ENCODE peak calls at places on chromosomes 16 and 17, in ten cellular contexts. One of them, this sample, is unnamed.

GRCh38 chr16:55437627-55438026 is 41.4 kb upstream of the MMP2 start:
- DNase-seq in ELR: peak
- DNase-seq in activated T-cell treated with anti-CD3 and anti-CD28 coated beads, Interleukin-2, amount 50 U/mL, for 48 hours: no peak
- DNase-seq in ACHN: no peak
- DNase-seq in stimulated activated CD4-positive, alpha-beta T cell treated with anti-CD3 and anti-CD28 coated beads, TNF-alpha, amount 100 ng/mL, for 1 hour: no peak
- DNase-seq in mesendoderm: no peak
- DNase-seq in astrocyte of the spinal cord: no peak
- DNase-seq in EL: peak
- DNase-seq in activated CD4-positive, alpha-beta T cell treated with anti-CD3 and anti-CD28 coated beads, Interleukin-2, amount 10 ng/mL, durations not matched to agents 7 days and 5 days: no peak
- DNase-seq in neural crest cell: no peak
- DNase-seq in this sample: peak

GRCh38 chr17:50169121-50169764 is 3.4 kb downstream of the SGCA start:
- DNase-seq in ELR: peak
- DNase-seq in activated T-cell treated with anti-CD3 and anti-CD28 coated beads, Interleukin-2, amount 50 U/mL, for 48 hours: peak
- DNase-seq in ACHN: peak
- DNase-seq in stimulated activated CD4-positive, alpha-beta T cell treated with anti-CD3 and anti-CD28 coated beads, TNF-alpha, amount 100 ng/mL, for 1 hour: no peak
- DNase-seq in mesendoderm: peak
- DNase-seq in astrocyte of the spinal cord: peak
- DNase-seq in EL: peak
- DNase-seq in activated CD4-positive, alpha-beta T cell treated with anti-CD3 and anti-CD28 coated beads, Interleukin-2, amount 10 ng/mL, durations not matched to agents 7 days and 5 days: peak
- DNase-seq in neural crest cell: peak
- DNase-seq in this sample: peak

GRCh38 chr16:75237398-75238131 is 13.9 kb downstream of the BCAR1 start:
- DNase-seq in ELR: no peak
- DNase-seq in activated T-cell treated with anti-CD3 and anti-CD28 coated beads, Interleukin-2, amount 50 U/mL, for 48 hours: no peak
- DNase-seq in ACHN: no peak
- DNase-seq in stimulated activated CD4-positive, alpha-beta T cell treated with anti-CD3 and anti-CD28 coated beads, TNF-alpha, amount 100 ng/mL, for 1 hour: no peak
- DNase-seq in mesendoderm: no peak
- DNase-seq in astrocyte of the spinal cord: no peak
- DNase-seq in EL: no peak
- DNase-seq in activated CD4-positive, alpha-beta T cell treated with anti-CD3 and anti-CD28 coated beads, Interleukin-2, amount 10 ng/mL, durations not matched to agents 7 days and 5 days: no peak
- DNase-seq in neural crest cell: no peak
- DNase-seq in this sample: peak

GRCh38 chr17:44920565-44920940 is 5.3 kb upstream of the GFAP start:
- DNase-seq in ELR: no peak
- DNase-seq in activated T-cell treated with anti-CD3 and anti-CD28 coated beads, Interleukin-2, amount 50 U/mL, for 48 hours: no peak
- DNase-seq in ACHN: no peak
- DNase-seq in stimulated activated CD4-positive, alpha-beta T cell treated with anti-CD3 and anti-CD28 coated beads, TNF-alpha, amount 100 ng/mL, for 1 hour: no peak
- DNase-seq in mesendoderm: no peak
- DNase-seq in astrocyte of the spinal cord: no peak
- DNase-seq in EL: no peak
- DNase-seq in activated CD4-positive, alpha-beta T cell treated with anti-CD3 and anti-CD28 coated beads, Interleukin-2, amount 10 ng/mL, durations not matched to agents 7 days and 5 days: no peak
- DNase-seq in neural crest cell: no peak
- DNase-seq in this sample: no peak

GRCh38 chr16:85567101-85567866 is 45.8 kb upstream of the GSE1 start:
- DNase-seq in ELR: no peak
- DNase-seq in activated T-cell treated with anti-CD3 and anti-CD28 coated beads, Interleukin-2, amount 50 U/mL, for 48 hours: no peak
- DNase-seq in ACHN: no peak
- DNase-seq in stimulated activated CD4-positive, alpha-beta T cell treated with anti-CD3 and anti-CD28 coated beads, TNF-alpha, amount 100 ng/mL, for 1 hour: no peak
- DNase-seq in mesendoderm: peak
- DNase-seq in astrocyte of the spinal cord: no peak
- DNase-seq in EL: no peak
- DNase-seq in activated CD4-positive, alpha-beta T cell treated with anti-CD3 and anti-CD28 coated beads, Interleukin-2, amount 10 ng/mL, durations not matched to agents 7 days and 5 days: no peak
- DNase-seq in neural crest cell: no peak
- DNase-seq in this sample: no peak

GRCh38 chr17:59387351-59388069 is 56.1 kb downstream of the YPEL2 start:
- DNase-seq in ELR: no peak
- DNase-seq in activated T-cell treated with anti-CD3 and anti-CD28 coated beads, Interleukin-2, amount 50 U/mL, for 48 hours: no peak
- DNase-seq in ACHN: no peak
- DNase-seq in stimulated activated CD4-positive, alpha-beta T cell treated with anti-CD3 and anti-CD28 coated beads, TNF-alpha, amount 100 ng/mL, for 1 hour: no peak
- DNase-seq in mesendoderm: no peak
- DNase-seq in astrocyte of the spinal cord: no peak
- DNase-seq in EL: no peak
- DNase-seq in activated CD4-positive, alpha-beta T cell treated with anti-CD3 and anti-CD28 coated beads, Interleukin-2, amount 10 ng/mL, durations not matched to agents 7 days and 5 days: no peak
- DNase-seq in neural crest cell: no peak
- DNase-seq in this sample: no peak

GRCh38 chr16:68332411-68333121 is 21.7 kb downstream of the PRMT7 start:
- DNase-seq in ELR: no peak
- DNase-seq in activated T-cell treated with anti-CD3 and anti-CD28 coated beads, Interleukin-2, amount 50 U/mL, for 48 hours: no peak
- DNase-seq in ACHN: no peak
- DNase-seq in stimulated activated CD4-positive, alpha-beta T cell treated with anti-CD3 and anti-CD28 coated beads, TNF-alpha, amount 100 ng/mL, for 1 hour: no peak
- DNase-seq in mesendoderm: peak
- DNase-seq in astrocyte of the spinal cord: peak
- DNase-seq in EL: peak
- DNase-seq in activated CD4-positive, alpha-beta T cell treated with anti-CD3 and anti-CD28 coated beads, Interleukin-2, amount 10 ng/mL, durations not matched to agents 7 days and 5 days: peak
- DNase-seq in neural crest cell: no peak
- DNase-seq in this sample: peak

GRCh38 chr17:4934173-4934979 is 2.3 kb downstream of the GP1BA start:
- DNase-seq in ELR: peak
- DNase-seq in activated T-cell treated with anti-CD3 and anti-CD28 coated beads, Interleukin-2, amount 50 U/mL, for 48 hours: peak
- DNase-seq in ACHN: peak
- DNase-seq in stimulated activated CD4-positive, alpha-beta T cell treated with anti-CD3 and anti-CD28 coated beads, TNF-alpha, amount 100 ng/mL, for 1 hour: no peak
- DNase-seq in mesendoderm: peak
- DNase-seq in astrocyte of the spinal cord: peak
- DNase-seq in EL: peak
- DNase-seq in activated CD4-positive, alpha-beta T cell treated with anti-CD3 and anti-CD28 coated beads, Interleukin-2, amount 10 ng/mL, durations not matched to agents 7 days and 5 days: no peak
- DNase-seq in neural crest cell: no peak
- DNase-seq in this sample: peak

GRCh38 chr17:46124695-46125592 is 68.3 kb downstream of the KANSL1 start:
- DNase-seq in ELR: no peak
- DNase-seq in activated T-cell treated with anti-CD3 and anti-CD28 coated beads, Interleukin-2, amount 50 U/mL, for 48 hours: no peak
- DNase-seq in ACHN: no peak
- DNase-seq in stimulated activated CD4-positive, alpha-beta T cell treated with anti-CD3 and anti-CD28 coated beads, TNF-alpha, amount 100 ng/mL, for 1 hour: no peak
- DNase-seq in mesendoderm: no peak
- DNase-seq in astrocyte of the spinal cord: no peak
- DNase-seq in EL: no peak
- DNase-seq in activated CD4-positive, alpha-beta T cell treated with anti-CD3 and anti-CD28 coated beads, Interleukin-2, amount 10 ng/mL, durations not matched to agents 7 days and 5 days: no peak
- DNase-seq in neural crest cell: no peak
- DNase-seq in this sample: no peak

GRCh38 chr17:944266-944665 is 35.3 kb downstream of the NXN start:
- DNase-seq in ELR: no peak
- DNase-seq in activated T-cell treated with anti-CD3 and anti-CD28 coated beads, Interleukin-2, amount 50 U/mL, for 48 hours: no peak
- DNase-seq in ACHN: no peak
- DNase-seq in stimulated activated CD4-positive, alpha-beta T cell treated with anti-CD3 and anti-CD28 coated beads, TNF-alpha, amount 100 ng/mL, for 1 hour: no peak
- DNase-seq in mesendoderm: no peak
- DNase-seq in astrocyte of the spinal cord: no peak
- DNase-seq in EL: no peak
- DNase-seq in activated CD4-positive, alpha-beta T cell treated with anti-CD3 and anti-CD28 coated beads, Interleukin-2, amount 10 ng/mL, durations not matched to agents 7 days and 5 days: no peak
- DNase-seq in neural crest cell: no peak
- DNase-seq in this sample: no peak

GRCh38 chr16:75074920-75075687 is 41.5 kb downstream of the LDHD start:
- DNase-seq in ELR: no peak
- DNase-seq in activated T-cell treated with anti-CD3 and anti-CD28 coated beads, Interleukin-2, amount 50 U/mL, for 48 hours: peak
- DNase-seq in ACHN: no peak
- DNase-seq in stimulated activated CD4-positive, alpha-beta T cell treated with anti-CD3 and anti-CD28 coated beads, TNF-alpha, amount 100 ng/mL, for 1 hour: no peak
- DNase-seq in mesendoderm: no peak
- DNase-seq in astrocyte of the spinal cord: no peak
- DNase-seq in EL: no peak
- DNase-seq in activated CD4-positive, alpha-beta T cell treated with anti-CD3 and anti-CD28 coated beads, Interleukin-2, amount 10 ng/mL, durations not matched to agents 7 days and 5 days: peak
- DNase-seq in neural crest cell: no peak
- DNase-seq in this sample: no peak

GRCh38 chr16:21023509-21024202 is 123.1 kb downstream of the LYRM1 start:
- DNase-seq in ELR: no peak
- DNase-seq in activated T-cell treated with anti-CD3 and anti-CD28 coated beads, Interleukin-2, amount 50 U/mL, for 48 hours: no peak
- DNase-seq in ACHN: no peak
- DNase-seq in stimulated activated CD4-positive, alpha-beta T cell treated with anti-CD3 and anti-CD28 coated beads, TNF-alpha, amount 100 ng/mL, for 1 hour: no peak
- DNase-seq in mesendoderm: peak
- DNase-seq in astrocyte of the spinal cord: no peak
- DNase-seq in EL: no peak
- DNase-seq in activated CD4-positive, alpha-beta T cell treated with anti-CD3 and anti-CD28 coated beads, Interleukin-2, amount 10 ng/mL, durations not matched to agents 7 days and 5 days: peak
- DNase-seq in neural crest cell: no peak
- DNase-seq in this sample: no peak

GRCh38 chr17:44220211-44221071 is 966 bp upstream of the UBTF start:
- DNase-seq in ELR: peak
- DNase-seq in activated T-cell treated with anti-CD3 and anti-CD28 coated beads, Interleukin-2, amount 50 U/mL, for 48 hours: peak
- DNase-seq in ACHN: peak
- DNase-seq in stimulated activated CD4-positive, alpha-beta T cell treated with anti-CD3 and anti-CD28 coated beads, TNF-alpha, amount 100 ng/mL, for 1 hour: peak
- DNase-seq in mesendoderm: peak
- DNase-seq in astrocyte of the spinal cord: peak
- DNase-seq in EL: peak
- DNase-seq in activated CD4-positive, alpha-beta T cell treated with anti-CD3 and anti-CD28 coated beads, Interleukin-2, amount 10 ng/mL, durations not matched to agents 7 days and 5 days: peak
- DNase-seq in neural crest cell: peak
- DNase-seq in this sample: peak

GRCh38 chr17:32755045-32755805 is 121.7 kb downstream of the MYO1D start:
- DNase-seq in ELR: peak
- DNase-seq in activated T-cell treated with anti-CD3 and anti-CD28 coated beads, Interleukin-2, amount 50 U/mL, for 48 hours: no peak
- DNase-seq in ACHN: peak
- DNase-seq in stimulated activated CD4-positive, alpha-beta T cell treated with anti-CD3 and anti-CD28 coated beads, TNF-alpha, amount 100 ng/mL, for 1 hour: no peak
- DNase-seq in mesendoderm: peak
- DNase-seq in astrocyte of the spinal cord: peak
- DNase-seq in EL: peak
- DNase-seq in activated CD4-positive, alpha-beta T cell treated with anti-CD3 and anti-CD28 coated beads, Interleukin-2, amount 10 ng/mL, durations not matched to agents 7 days and 5 days: peak
- DNase-seq in neural crest cell: no peak
- DNase-seq in this sample: peak

GRCh38 chr17:80861892-80862291 is 129.7 kb upstream of the CHMP6 start:
- DNase-seq in ELR: peak
- DNase-seq in activated T-cell treated with anti-CD3 and anti-CD28 coated beads, Interleukin-2, amount 50 U/mL, for 48 hours: peak
- DNase-seq in ACHN: no peak
- DNase-seq in stimulated activated CD4-positive, alpha-beta T cell treated with anti-CD3 and anti-CD28 coated beads, TNF-alpha, amount 100 ng/mL, for 1 hour: peak
- DNase-seq in mesendoderm: peak
- DNase-seq in astrocyte of the spinal cord: peak
- DNase-seq in EL: peak
- DNase-seq in activated CD4-positive, alpha-beta T cell treated with anti-CD3 and anti-CD28 coated beads, Interleukin-2, amount 10 ng/mL, durations not matched to agents 7 days and 5 days: peak
- DNase-seq in neural crest cell: peak
- DNase-seq in this sample: peak

GRCh38 chr17:49358638-49359247 is 3.3 kb downstream of the ZNF652 start:
- DNase-seq in ELR: no peak
- DNase-seq in activated T-cell treated with anti-CD3 and anti-CD28 coated beads, Interleukin-2, amount 50 U/mL, for 48 hours: no peak
- DNase-seq in ACHN: no peak
- DNase-seq in stimulated activated CD4-positive, alpha-beta T cell treated with anti-CD3 and anti-CD28 coated beads, TNF-alpha, amount 100 ng/mL, for 1 hour: no peak
- DNase-seq in mesendoderm: no peak
- DNase-seq in astrocyte of the spinal cord: no peak
- DNase-seq in EL: no peak
- DNase-seq in activated CD4-positive, alpha-beta T cell treated with anti-CD3 and anti-CD28 coated beads, Interleukin-2, amount 10 ng/mL, durations not matched to agents 7 days and 5 days: peak
- DNase-seq in neural crest cell: no peak
- DNase-seq in this sample: peak

GRCh38 chr17:60128171-60128859 is 21.5 kb upstream of the CA4 start:
- DNase-seq in ELR: no peak
- DNase-seq in activated T-cell treated with anti-CD3 and anti-CD28 coated beads, Interleukin-2, amount 50 U/mL, for 48 hours: no peak
- DNase-seq in ACHN: no peak
- DNase-seq in stimulated activated CD4-positive, alpha-beta T cell treated with anti-CD3 and anti-CD28 coated beads, TNF-alpha, amount 100 ng/mL, for 1 hour: no peak
- DNase-seq in mesendoderm: no peak
- DNase-seq in astrocyte of the spinal cord: no peak
- DNase-seq in EL: no peak
- DNase-seq in activated CD4-positive, alpha-beta T cell treated with anti-CD3 and anti-CD28 coated beads, Interleukin-2, amount 10 ng/mL, durations not matched to agents 7 days and 5 days: no peak
- DNase-seq in neural crest cell: no peak
- DNase-seq in this sample: no peak

GRCh38 chr17:43530303-43531081 is 15.6 kb downstream of the ETV4 start:
- DNase-seq in ELR: peak
- DNase-seq in activated T-cell treated with anti-CD3 and anti-CD28 coated beads, Interleukin-2, amount 50 U/mL, for 48 hours: no peak
- DNase-seq in ACHN: peak
- DNase-seq in stimulated activated CD4-positive, alpha-beta T cell treated with anti-CD3 and anti-CD28 coated beads, TNF-alpha, amount 100 ng/mL, for 1 hour: no peak
- DNase-seq in mesendoderm: peak
- DNase-seq in astrocyte of the spinal cord: peak
- DNase-seq in EL: peak
- DNase-seq in activated CD4-positive, alpha-beta T cell treated with anti-CD3 and anti-CD28 coated beads, Interleukin-2, amount 10 ng/mL, durations not matched to agents 7 days and 5 days: no peak
- DNase-seq in neural crest cell: peak
- DNase-seq in this sample: peak

GRCh38 chr17:43949777-43950176 is 4.0 kb downstream of the PYY start:
- DNase-seq in ELR: no peak
- DNase-seq in activated T-cell treated with anti-CD3 and anti-CD28 coated beads, Interleukin-2, amount 50 U/mL, for 48 hours: no peak
- DNase-seq in ACHN: peak
- DNase-seq in stimulated activated CD4-positive, alpha-beta T cell treated with anti-CD3 and anti-CD28 coated beads, TNF-alpha, amount 100 ng/mL, for 1 hour: no peak
- DNase-seq in mesendoderm: no peak
- DNase-seq in astrocyte of the spinal cord: no peak
- DNase-seq in EL: peak
- DNase-seq in activated CD4-positive, alpha-beta T cell treated with anti-CD3 and anti-CD28 coated beads, Interleukin-2, amount 10 ng/mL, durations not matched to agents 7 days and 5 days: no peak
- DNase-seq in neural crest cell: no peak
- DNase-seq in this sample: no peak

GRCh38 chr17:596287-596686 is 118.4 kb downstream of the VPS53 start:
- DNase-seq in ELR: peak
- DNase-seq in activated T-cell treated with anti-CD3 and anti-CD28 coated beads, Interleukin-2, amount 50 U/mL, for 48 hours: no peak
- DNase-seq in ACHN: no peak
- DNase-seq in stimulated activated CD4-positive, alpha-beta T cell treated with anti-CD3 and anti-CD28 coated beads, TNF-alpha, amount 100 ng/mL, for 1 hour: no peak
- DNase-seq in mesendoderm: no peak
- DNase-seq in astrocyte of the spinal cord: no peak
- DNase-seq in EL: peak
- DNase-seq in activated CD4-positive, alpha-beta T cell treated with anti-CD3 and anti-CD28 coated beads, Interleukin-2, amount 10 ng/mL, durations not matched to agents 7 days and 5 days: no peak
- DNase-seq in neural crest cell: no peak
- DNase-seq in this sample: no peak

GRCh38 chr17:35947156-35947585 is 3.7 kb upstream of the LYZL6 start:
- DNase-seq in ELR: peak
- DNase-seq in activated T-cell treated with anti-CD3 and anti-CD28 coated beads, Interleukin-2, amount 50 U/mL, for 48 hours: peak
- DNase-seq in ACHN: peak
- DNase-seq in stimulated activated CD4-positive, alpha-beta T cell treated with anti-CD3 and anti-CD28 coated beads, TNF-alpha, amount 100 ng/mL, for 1 hour: peak
- DNase-seq in mesendoderm: peak
- DNase-seq in astrocyte of the spinal cord: peak
- DNase-seq in EL: peak
- DNase-seq in activated CD4-positive, alpha-beta T cell treated with anti-CD3 and anti-CD28 coated beads, Interleukin-2, amount 10 ng/mL, durations not matched to agents 7 days and 5 days: peak
- DNase-seq in neural crest cell: peak
- DNase-seq in this sample: no peak

GRCh38 chr16:4826980-4827379 is 20.1 kb downstream of the GLYR1 start:
- DNase-seq in ELR: no peak
- DNase-seq in activated T-cell treated with anti-CD3 and anti-CD28 coated beads, Interleukin-2, amount 50 U/mL, for 48 hours: no peak
- DNase-seq in ACHN: no peak
- DNase-seq in stimulated activated CD4-positive, alpha-beta T cell treated with anti-CD3 and anti-CD28 coated beads, TNF-alpha, amount 100 ng/mL, for 1 hour: no peak
- DNase-seq in mesendoderm: no peak
- DNase-seq in astrocyte of the spinal cord: no peak
- DNase-seq in EL: no peak
- DNase-seq in activated CD4-positive, alpha-beta T cell treated with anti-CD3 and anti-CD28 coated beads, Interleukin-2, amount 10 ng/mL, durations not matched to agents 7 days and 5 days: no peak
- DNase-seq in neural crest cell: no peak
- DNase-seq in this sample: no peak

GRCh38 chr17:39617446-39618251 is 9.1 kb upstream of the PPP1R1B start:
- DNase-seq in ELR: peak
- DNase-seq in activated T-cell treated with anti-CD3 and anti-CD28 coated beads, Interleukin-2, amount 50 U/mL, for 48 hours: peak
- DNase-seq in ACHN: peak
- DNase-seq in stimulated activated CD4-positive, alpha-beta T cell treated with anti-CD3 and anti-CD28 coated beads, TNF-alpha, amount 100 ng/mL, for 1 hour: peak
- DNase-seq in mesendoderm: no peak
- DNase-seq in astrocyte of the spinal cord: no peak
- DNase-seq in EL: peak
- DNase-seq in activated CD4-positive, alpha-beta T cell treated with anti-CD3 and anti-CD28 coated beads, Interleukin-2, amount 10 ng/mL, durations not matched to agents 7 days and 5 days: peak
- DNase-seq in neural crest cell: no peak
- DNase-seq in this sample: peak

This sample was measured in foreskin fibroblast.